ENCODE peak calls at places on chromosomes 13 and 19, in ten cellular contexts. E is cardiac fibroblast, F is GM06990, S is suprapubic skin, I is GM23248, Z is adrenal gland, B is tibial nerve, V is choroid plexus epithelial cell, U is heart right ventricle, X is epithelial cell of esophagus. Q is an unnamed sample.

GRCh38 chr13:32264407-32264806 is 50.8 kb downstream of the ZAR1L start:
- DNase-seq in U (peak), V (peak), E (peak), I (no peak), X (peak), S (no peak), B (peak), F (no peak), Z (peak), Q (no peak)

GRCh38 chr19:16871870-16872269 is 16.9 kb upstream of the F2RL3 start:
- DNase-seq in E (no peak), S (no peak), Z (no peak), U (no peak), V (no peak), F (no peak), X (no peak), I (no peak), B (no peak), Q (no peak)

GRCh38 chr13:55160911-55161310 is 1979.8 kb upstream of the PRR20A start:
- DNase-seq in S (no peak), X (no peak), I (no peak), Z (no peak), V (no peak), U (no peak), E (no peak), B (no peak), F (no peak), Q (no peak)

GRCh38 chr13:22229916-22230315 is 559.0 kb downstream of the FGF9 start:
- DNase-seq in V (no peak), S (no peak), I (no peak), U (no peak), F (no peak), X (no peak), E (no peak), B (no peak), Z (no peak), Q (no peak)

GRCh38 chr19:5959260-5960004 is 18.5 kb downstream of the RANBP3 start:
- DNase-seq in Z (no peak), E (no peak), U (no peak), B (no peak), F (no peak), I (no peak), S (no peak), X (no peak), V (no peak), Q (no peak)

GRCh38 chr19:33510728-33511255 is 10.8 kb downstream of the PEPD start:
- DNase-seq in X (no peak), V (no peak), Z (no peak), F (no peak), B (no peak), E (no peak), U (no peak), I (no peak), S (no peak), Q (no peak)

GRCh38 chr19:4051175-4052101 is 15.3 kb downstream of the ZBTB7A start:
- DNase-seq in B (no peak), E (no peak), Z (peak), X (peak), S (no peak), U (no peak), I (peak), F (no peak), V (no peak), Q (no peak)

GRCh38 chr13:103354189-103354588 is 288.0 kb upstream of the SLC10A2 start:
- DNase-seq in I (no peak), Z (no peak), B (no peak), S (no peak), X (no peak), U (no peak), F (no peak), V (no peak), E (no peak), Q (no peak)

GRCh38 chr13:97385854-97386253 is 48.1 kb upstream of the RAP2A start:
- DNase-seq in V (peak), F (no peak), X (peak), U (no peak), S (no peak), B (no peak), E (no peak), Z (no peak), I (peak), Q (no peak)

GRCh38 chr13:110496281-110496680 is 65.2 kb downstream of the RAB20 start:
- DNase-seq in F (no peak), E (no peak), X (no peak), I (no peak), Z (no peak), S (no peak), U (no peak), B (no peak), V (no peak), Q (no peak)

GRCh38 chr13:41401371-41401770 is 56.0 kb upstream of the RGCC start:
- DNase-seq in V (no peak), B (no peak), F (no peak), U (no peak), Z (no peak), X (no peak), I (no peak), E (no peak), S (no peak), Q (no peak)

GRCh38 chr19:4531562-4532165 is 3.4 kb downstream of the PLIN5 start:
- DNase-seq in S (no peak), U (no peak), Z (no peak), X (no peak), E (no peak), I (no peak), B (no peak), V (no peak), F (no peak), Q (no peak)

GRCh38 chr13:109028626-109029025 is 399.2 kb downstream of the MYO16 start:
- DNase-seq in X (no peak), E (peak), F (no peak), V (no peak), I (no peak), U (no peak), Z (no peak), B (no peak), S (no peak), Q (no peak)

GRCh38 chr19:18017275-18018083 is 9.5 kb downstream of the ARRDC2 start:
- DNase-seq in B (no peak), U (no peak), I (no peak), S (no peak), E (no peak), V (peak), Z (no peak), F (no peak), X (no peak), Q (no peak)

GRCh38 chr13:66657165-66657895 is 572.8 kb downstream of the PCDH9 start:
- DNase-seq in E (peak), F (no peak), S (no peak), I (peak), X (peak), V (peak), B (no peak), Z (peak), U (peak), Q (no peak)

GRCh38 chr19:374183-374885 is 29.7 kb upstream of the MIER2 start:
- DNase-seq in X (peak), E (no peak), V (no peak), S (no peak), F (no peak), U (no peak), Z (peak), B (no peak), I (no peak), Q (no peak)

GRCh38 chr13:114038211-114038613 is 64.3 kb upstream of the C13orf46 start:
- DNase-seq in E (no peak), V (no peak), U (peak), S (no peak), I (peak), Z (no peak), B (no peak), F (no peak), X (no peak), Q (no peak)

GRCh38 chr13:112735791-112736190 is 46.0 kb downstream of the ATP11A start:
- DNase-seq in X (no peak), U (no peak), Z (no peak), E (no peak), I (no peak), V (no peak), B (no peak), F (no peak), S (no peak), Q (no peak)

GRCh38 chr19:16216744-16217670 is 19.3 kb downstream of the AP1M1 start:
- DNase-seq in F (no peak), S (no peak), B (no peak), E (no peak), V (no peak), X (no peak), U (no peak), Z (no peak), I (no peak), Q (no peak)

GRCh38 chr13:112844879-112845278 is 124.1 kb upstream of the MCF2L start:
- DNase-seq in Z (no peak), F (no peak), V (no peak), I (no peak), E (no peak), B (no peak), X (no peak), U (no peak), S (no peak), Q (no peak)

GRCh38 chr13:76709851-76710250 is 176.4 kb downstream of the KCTD12 start:
- DNase-seq in U (no peak), F (no peak), X (no peak), I (peak), S (no peak), B (no peak), E (no peak), V (no peak), Z (no peak), Q (no peak)

GRCh38 chr13:24672141-24673132 is 7.8 kb upstream of the ATP12A start:
- DNase-seq in S (no peak), Z (no peak), V (no peak), B (no peak), X (no peak), U (no peak), I (peak), F (no peak), E (no peak), Q (no peak)

GRCh38 chr19:55229145-55229788 is 704 bp upstream of the TMEM86B start:
- DNase-seq in Z (no peak), E (no peak), U (no peak), I (no peak), F (no peak), S (no peak), X (no peak), V (no peak), B (no peak), Q (no peak)

GRCh38 chr13:42832341-42833153 is 51.2 kb downstream of the FAM216B start:
- DNase-seq in X (peak), E (peak), B (no peak), S (no peak), F (no peak), I (peak), V (peak), U (no peak), Z (no peak), Q (no peak)

GRCh38 chr19:15782211-15782610 is 5.2 kb upstream of the OR10H5 start:
- DNase-seq in X (no peak), Z (no peak), E (no peak), F (no peak), V (no peak), I (no peak), S (no peak), B (no peak), U (no peak), Q (no peak)

GRCh38 chr19:12884627-12884925 is 2.4 kb downstream of the KLF1 start:
- DNase-seq in S (no peak), X (no peak), U (no peak), F (no peak), V (no peak), Z (no peak), I (no peak), B (no peak), E (no peak), Q (no peak)

GRCh38 chr19:18785179-18786124 is 5.7 kb downstream of the COMP start:
- DNase-seq in V (peak), I (peak), B (peak), S (peak), Z (peak), U (peak), F (peak), X (peak), E (peak), Q (peak)

GRCh38 chr13:74661851-74662250 is 527.6 kb upstream of the KLF12 start:
- DNase-seq in E (no peak), S (no peak), F (no peak), X (peak), I (peak), V (peak), U (no peak), B (no peak), Z (no peak), Q (no peak)

GRCh38 chr13:32298695-32299094 is 16.5 kb downstream of the ZAR1L start:
- DNase-seq in S (no peak), E (no peak), Z (no peak), V (no peak), B (no peak), X (no peak), F (no peak), I (no peak), U (no peak), Q (no peak)

GRCh38 chr13:105513448-105513847 is 1022.0 kb downstream of the EFNB2 start:
- DNase-seq in B (no peak), I (no peak), V (peak), U (no peak), X (no peak), F (no peak), Z (no peak), E (no peak), S (no peak), Q (no peak)

GRCh38 chr19:51368366-51369282 is at the start of gene CLDND2:
- DNase-seq in X (no peak), V (no peak), B (no peak), S (no peak), Z (no peak), U (no peak), E (no peak), I (no peak), F (no peak), Q (no peak)

GRCh38 chr19:31560021-31560770 is 211.0 kb upstream of the TSHZ3 start:
- DNase-seq in X (no peak), V (no peak), E (no peak), S (no peak), I (peak), F (no peak), U (no peak), Z (no peak), B (no peak), Q (no peak)

GRCh38 chr19:17248011-17248776 is 2.5 kb upstream of the NR2F6 start:
- DNase-seq in B (no peak), V (no peak), E (no peak), Z (no peak), F (no peak), X (peak), S (no peak), I (no peak), U (no peak), Q (no peak)

GRCh38 chr19:44927746-44928145 is 13.3 kb downstream of the APOC1 start:
- DNase-seq in B (no peak), V (peak), F (no peak), Z (no peak), I (peak), X (no peak), E (peak), S (no peak), U (no peak), Q (no peak)

GRCh38 chr13:46580362-46580839 is 27.4 kb downstream of the LRCH1 start:
- DNase-seq in E (no peak), F (no peak), S (no peak), B (no peak), U (no peak), Z (no peak), I (no peak), V (no peak), X (no peak), Q (no peak)

DNA sequence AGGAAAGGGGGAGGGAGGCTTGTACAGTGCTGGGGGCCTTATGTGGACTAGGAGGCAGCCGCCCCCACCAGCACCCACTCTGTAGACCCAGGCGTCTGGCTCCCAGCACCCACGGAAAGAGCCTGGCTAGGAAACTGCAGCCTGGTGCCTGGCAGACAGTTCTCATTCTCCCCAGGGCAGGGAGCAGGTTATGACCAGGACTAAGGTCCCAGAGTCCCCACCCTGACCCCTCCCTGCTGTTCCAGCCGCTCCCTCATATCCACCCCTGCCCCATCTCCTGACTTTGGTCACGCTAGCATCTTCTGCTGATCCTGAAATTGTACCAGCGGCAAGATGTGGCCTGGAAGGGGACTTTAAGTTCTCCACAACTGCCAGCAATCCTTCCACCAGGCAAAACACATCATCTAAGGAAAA is at the start of gene FXYD3:
- DNase-seq in V (no peak), B (no peak), F (no peak), Z (no peak), X (peak), U (no peak), E (no peak), S (no peak), I (no peak), Q (no peak)
- H3K4me3 ChIP-seq in V (no peak), B (peak), F (no peak), Z (no peak), X (peak), U (peak), E (no peak), S (peak), I (no peak), Q (peak)

GRCh38 chr19:48596679-48597465 is 9.7 kb upstream of the SPACA4 start:
- DNase-seq in X (no peak), V (no peak), E (no peak), S (no peak), Z (no peak), U (no peak), F (no peak), I (no peak), B (no peak), Q (no peak)
- H3K4me3 ChIP-seq in X (no peak), V (no peak), E (no peak), S (no peak), Z (no peak), U (no peak), F (no peak), I (no peak), B (no peak), Q (no peak)

GRCh38 chr13:45339399-45339798 is 1.6 kb downstream of the TPT1 start:
- DNase-seq in S (no peak), F (no peak), X (no peak), V (no peak), I (no peak), E (no peak), U (no peak), Z (no peak), B (no peak), Q (no peak)

GRCh38 chr13:45336025-45336800 is 4.8 kb downstream of the TPT1 start:
- DNase-seq in B (no peak), E (peak), U (no peak), I (no peak), Z (no peak), F (no peak), X (no peak), V (no peak), S (no peak), Q (no peak)

GRCh38 chr13:45337395-45337794 is 3.6 kb downstream of the TPT1 start:
- DNase-seq in B (no peak), V (no peak), U (no peak), Z (no peak), S (no peak), X (no peak), I (no peak), E (no peak), F (no peak), Q (no peak)

GRCh38 chr13:45339867-45340266 is 1.1 kb downstream of the TPT1 start:
- DNase-seq in V (no peak), F (no peak), X (no peak), Z (no peak), S (no peak), E (no peak), B (no peak), U (no peak), I (peak), Q (no peak)

DNA sequence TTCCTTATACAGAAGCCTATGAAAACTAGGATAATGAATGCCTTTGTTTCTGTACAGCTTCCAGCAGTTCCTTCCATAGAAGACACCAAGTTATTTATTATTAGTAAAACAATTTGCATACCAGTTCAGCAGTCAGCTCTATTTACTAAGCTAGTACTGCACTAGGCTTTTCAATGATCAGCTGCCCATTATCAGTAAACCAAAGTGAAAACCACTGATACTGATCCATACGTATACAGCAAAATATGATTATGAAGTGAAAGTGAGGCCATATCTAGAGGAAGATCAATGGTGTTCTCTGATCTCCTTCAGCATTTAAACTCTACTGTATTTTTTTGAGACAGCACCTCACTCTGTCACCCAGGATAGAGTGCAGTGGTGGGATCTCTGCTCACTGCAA is 3.2 kb downstream of the TPT1 start:
- DNase-seq in I (no peak), V (no peak), E (no peak), Z (no peak), U (no peak), S (no peak), F (no peak), B (no peak), X (no peak), Q (no peak)
- H3K4me3 ChIP-seq in I (peak), V (peak), E (no peak), Z (no peak), U (no peak), S (peak), F (no peak), B (no peak), X (no peak), Q (no peak)

GRCh38 chr19:1962674-1963073 is 21.7 kb downstream of the CSNK1G2 start:
- DNase-seq in V (no peak), I (no peak), Z (no peak), U (no peak), B (no peak), E (no peak), X (no peak), F (no peak), S (no peak), Q (no peak)
- H3K4me3 ChIP-seq in V (no peak), I (no peak), Z (no peak), U (no peak), B (no peak), E (no peak), X (no peak), F (no peak), S (no peak), Q (no peak)

GRCh38 chr13:36954542-36954941 is 34.5 kb upstream of the SMAD9 start:
- DNase-seq in E (no peak), Z (no peak), X (no peak), U (no peak), S (no peak), F (no peak), I (no peak), V (no peak), B (no peak), Q (no peak)

GRCh38 chr13:36959438-36960116 is 39.5 kb upstream of the SMAD9 start:
- DNase-seq in S (no peak), I (no peak), B (no peak), F (no peak), E (no peak), X (no peak), V (no peak), Z (no peak), U (no peak), Q (no peak)
- H3K4me3 ChIP-seq in S (no peak), I (no peak), B (no peak), F (no peak), E (no peak), X (no peak), V (no peak), Z (no peak), U (no peak), Q (no peak)